ENCODE peak calls at places on chromosomes 2 and 18, in eight cellular contexts. T, V, A, H, M, Q, I and K are unnamed samples.

GRCh38 chr18:36758001-36758400 is 70.8 kb downstream of the TPGS2 start:
- DNase-seq in T (peak), V (no peak), A (no peak), H (no peak), M (no peak), Q (no peak), I (no peak), K (no peak)

GRCh38 chr2:236569593-236569973 is at the start of gene ACKR3:
- DNase-seq in T (peak), V (peak), A (peak), H (peak), M (peak), Q (peak), I (peak), K (peak)

GRCh38 chr18:63319383-63320040 is at the start of gene BCL2:
- DNase-seq in T (peak), V (peak), A (no peak), H (no peak), M (no peak), Q (no peak), I (peak), K (no peak)

GRCh38 chr2:37914340-37914739 is 10.7 kb upstream of the RMDN2 start:
- DNase-seq in T (no peak), V (no peak), A (no peak), H (no peak), M (no peak), Q (no peak), I (no peak), K (no peak)

GRCh38 chr2:158197940-158198339 is 96.3 kb downstream of the UPP2 start:
- DNase-seq in T (no peak), V (no peak), A (no peak), H (no peak), M (no peak), Q (no peak), I (no peak), K (no peak)

GRCh38 chr2:225414902-225415301 is 15.4 kb downstream of the NYAP2 start:
- DNase-seq in T (no peak), V (no peak), A (no peak), H (no peak), M (no peak), Q (no peak), I (no peak), K (no peak)

GRCh38 chr2:226387499-226387942 is 412.1 kb downstream of the IRS1 start:
- DNase-seq in T (no peak), V (no peak), A (no peak), H (no peak), M (no peak), Q (no peak), I (no peak), K (no peak)

GRCh38 chr2:74146929-74147728 is 583 bp downstream of the BOLA3 start:
- DNase-seq in T (peak), V (no peak), A (no peak), H (no peak), M (no peak), Q (no peak), I (peak), K (no peak)

GRCh38 chr2:206832886-206833285 is 67.5 kb downstream of the FASTKD2 start:
- DNase-seq in T (peak), V (no peak), A (no peak), H (no peak), M (no peak), Q (no peak), I (no peak), K (no peak)

GRCh38 chr2:222315443-222316121 is 16.8 kb upstream of the PAX3 start:
- DNase-seq in T (no peak), V (no peak), A (no peak), H (no peak), M (peak), Q (no peak), I (no peak), K (no peak)

GRCh38 chr2:44834656-44835055 is 106.8 kb upstream of the SIX3 start:
- DNase-seq in T (no peak), V (no peak), A (no peak), H (no peak), M (no peak), Q (no peak), I (no peak), K (no peak)

GRCh38 chr2:43152711-43153627 is 73.4 kb downstream of the ZFP36L2 start:
- DNase-seq in T (no peak), V (no peak), A (no peak), H (no peak), M (no peak), Q (no peak), I (no peak), K (no peak)

GRCh38 chr2:173223880-173224279 is 130.8 kb upstream of the CDCA7 start:
- DNase-seq in T (no peak), V (no peak), A (no peak), H (no peak), M (no peak), Q (no peak), I (no peak), K (no peak)

GRCh38 chr18:79566841-79567370 is 112.7 kb upstream of the CTDP1 start:
- DNase-seq in T (no peak), V (no peak), A (no peak), H (no peak), M (no peak), Q (no peak), I (no peak), K (no peak)

GRCh38 chr18:14978962-14979535 is 231.1 kb downstream of the ANKRD30B start:
- DNase-seq in T (no peak), V (peak), A (peak), H (no peak), M (peak), Q (no peak), I (no peak), K (no peak)

GRCh38 chr2:151827564-151828142 is 568 bp downstream of the ARL5A start:
- DNase-seq in T (peak), V (peak), A (no peak), H (no peak), M (peak), Q (no peak), I (peak), K (no peak)

GRCh38 chr2:68099260-68099659 is 36.5 kb upstream of the C1D start:
- DNase-seq in T (no peak), V (no peak), A (no peak), H (no peak), M (no peak), Q (no peak), I (no peak), K (no peak)

GRCh38 chr18:42024131-42024530 is 69.1 kb downstream of the PIK3C3 start:
- DNase-seq in T (no peak), V (no peak), A (no peak), H (no peak), M (no peak), Q (no peak), I (no peak), K (no peak)

GRCh38 chr2:203450571-203450970 is 84.5 kb downstream of the RAPH1 start:
- DNase-seq in T (no peak), V (no peak), A (no peak), H (no peak), M (no peak), Q (no peak), I (no peak), K (no peak)

GRCh38 chr2:228056293-228056692 is 125.2 kb downstream of the SPHKAP start:
- DNase-seq in T (no peak), V (no peak), A (no peak), H (no peak), M (no peak), Q (no peak), I (no peak), K (no peak)

GRCh38 chr2:226837787-226838603 is 2.1 kb downstream of the RHBDD1 start:
- DNase-seq in T (no peak), V (no peak), A (no peak), H (no peak), M (no peak), Q (no peak), I (no peak), K (no peak)

GRCh38 chr2:61789807-61790602 is 63.9 kb downstream of the FAM161A start:
- DNase-seq in T (no peak), V (no peak), A (no peak), H (no peak), M (no peak), Q (no peak), I (peak), K (no peak)

GRCh38 chr2:48699377-48699951 is 56.1 kb downstream of the LHCGR start:
- DNase-seq in T (peak), V (no peak), A (no peak), H (no peak), M (no peak), Q (no peak), I (no peak), K (no peak)

GRCh38 chr2:68110102-68110501 is 47.3 kb upstream of the C1D start:
- DNase-seq in T (no peak), V (no peak), A (no peak), H (no peak), M (no peak), Q (no peak), I (no peak), K (no peak)

GRCh38 chr2:113886479-113887383 is 3.2 kb upstream of the ACTR3 start:
- DNase-seq in T (peak), V (no peak), A (peak), H (no peak), M (peak), Q (no peak), I (peak), K (no peak)

GRCh38 chr2:210626849-210627248 is 70.5 kb downstream of the CPS1 start:
- DNase-seq in T (peak), V (no peak), A (no peak), H (no peak), M (no peak), Q (no peak), I (no peak), K (no peak)

GRCh38 chr2:132415256-132416079 is 1.1 kb upstream of the GPR39 start:
- DNase-seq in T (no peak), V (no peak), A (no peak), H (no peak), M (peak), Q (peak), I (no peak), K (peak)

GRCh38 chr2:150426315-150426714 is 61.2 kb downstream of the RND3 start:
- DNase-seq in T (peak), V (no peak), A (no peak), H (no peak), M (no peak), Q (no peak), I (no peak), K (no peak)

GRCh38 chr2:196453613-196454047 is 185.9 kb upstream of the CCDC150 start:
- DNase-seq in T (peak), V (peak), A (peak), H (no peak), M (peak), Q (peak), I (peak), K (no peak)

GRCh38 chr2:18762667-18763066 is 173.3 kb upstream of the NT5C1B start:
- DNase-seq in T (peak), V (no peak), A (no peak), H (no peak), M (no peak), Q (no peak), I (no peak), K (no peak)

GRCh38 chr2:234911271-234911670 is 40.5 kb upstream of the SH3BP4 start:
- DNase-seq in T (peak), V (no peak), A (peak), H (no peak), M (peak), Q (no peak), I (no peak), K (no peak)

GRCh38 chr2:1742680-1743395 is 1.5 kb downstream of the PXDN start:
- DNase-seq in T (peak), V (peak), A (peak), H (no peak), M (no peak), Q (no peak), I (peak), K (no peak)

GRCh38 chr2:10170256-10170655 is 47.7 kb downstream of the RRM2 start:
- DNase-seq in T (peak), V (no peak), A (no peak), H (no peak), M (peak), Q (no peak), I (no peak), K (no peak)